ENCODE peak calls at places on chromosomes 16 and 17, in four cellular contexts. J, O, L and Y are unnamed samples.

GRCh38 chr17:16343569-16343968 is 9.7 kb downstream of the CENPV start:
- DNase-seq in O (no peak), L (no peak), J (no peak), Y (no peak)

GRCh38 chr17:78112508-78113471 is 15.8 kb downstream of the TMC6 start:
- DNase-seq in O (peak), J (peak), L (peak), Y (peak)

GRCh38 chr16:83315271-83315670 is 492.5 kb upstream of the HSBP1 start:
- DNase-seq in J (peak), L (no peak), O (no peak), Y (peak)

GRCh38 chr16:4327782-4328579 is 12.1 kb downstream of the GLIS2 start:
- DNase-seq in L (peak), O (no peak), J (peak), Y (peak)

GRCh38 chr17:2194778-2195417 is 108.7 kb downstream of the SMG6 start:
- DNase-seq in O (no peak), J (no peak), L (no peak), Y (peak)

GRCh38 chr16:75555213-75555706 is 792 bp downstream of the TMEM231 start:
- DNase-seq in L (peak), O (peak), J (peak), Y (peak)

GRCh38 chr16:14958323-14958600 is 16.6 kb upstream of the PDXDC1 start:
- DNase-seq in J (no peak), L (no peak), O (no peak), Y (no peak)

GRCh38 chr17:1055751-1056645 is 59.1 kb downstream of the TIMM22 start:
- DNase-seq in J (peak), L (peak), O (no peak), Y (peak)

GRCh38 chr17:66562119-66562518 is 259.7 kb downstream of the PRKCA start:
- DNase-seq in J (no peak), O (no peak), L (no peak), Y (no peak)

GRCh38 chr17:2173005-2173404 is 118.1 kb downstream of the HIC1 start:
- DNase-seq in J (peak), O (no peak), L (peak), Y (peak)

GRCh38 chr16:12113581-12114375 is 137.2 kb downstream of the SNX29 start:
- DNase-seq in L (no peak), O (no peak), J (no peak), Y (peak)

GRCh38 chr16:22023505-22023904 is 15.6 kb downstream of the MOSMO start:
- DNase-seq in J (no peak), O (no peak), L (peak), Y (no peak)

GRCh38 chr16:30567160-30567990 is 4.1 kb downstream of the ZNF688 start:
- DNase-seq in J (no peak), L (no peak), O (no peak), Y (no peak)

GRCh38 chr16:78483124-78483992 is 383.9 kb downstream of the WWOX start:
- DNase-seq in L (no peak), O (no peak), J (no peak), Y (no peak)

GRCh38 chr16:76035689-76036088 is 241.5 kb upstream of the CNTNAP4 start:
- DNase-seq in L (no peak), J (no peak), O (peak), Y (peak)

GRCh38 chr16:10171225-10171624 is 11.0 kb downstream of the GRIN2A start:
- DNase-seq in L (no peak), O (no peak), J (no peak), Y (no peak)

GRCh38 chr16:3413730-3414379 is 12.8 kb downstream of the ZNF174 start:
- DNase-seq in O (no peak), L (no peak), J (no peak), Y (no peak)

GRCh38 chr16:760498-761343 is at the start of gene MSLN:
- DNase-seq in O (peak), J (no peak), L (no peak), Y (no peak)

GRCh38 chr16:74601131-74601871 is 5.6 kb downstream of the GLG1 start:
- DNase-seq in L (no peak), J (no peak), O (no peak), Y (no peak)

GRCh38 chr17:78110363-78111011 is 18.1 kb downstream of the TMC6 start:
- DNase-seq in O (no peak), L (no peak), J (peak), Y (no peak)

GRCh38 chr17:19647697-19648474 is 665 bp upstream of the ALDH3A2 start:
- DNase-seq in O (peak), L (peak), J (peak), Y (peak)

GRCh38 chr16:29316673-29317237 is 89.8 kb downstream of the NPIPB11 start:
- DNase-seq in O (no peak), L (no peak), J (no peak), Y (no peak)

GRCh38 chr16:81647527-81647926 is 131.6 kb upstream of the PLCG2 start:
- DNase-seq in J (peak), O (peak), L (peak), Y (peak)

GRCh38 chr17:33444731-33445130 is 151.6 kb upstream of the ASIC2 start:
- DNase-seq in J (no peak), O (no peak), L (no peak), Y (no peak)

GRCh38 chr16:3656491-3657468 is 2.3 kb downstream of the DNASE1 start:
- DNase-seq in O (no peak), L (peak), J (no peak), Y (peak)

GRCh38 chr16:75099738-75100615 is 16.6 kb downstream of the LDHD start:
- DNase-seq in L (no peak), J (no peak), O (no peak), Y (no peak)

GRCh38 chr17:30170415-30170987 is 53.9 kb downstream of the NSRP1 start:
- DNase-seq in O (no peak), L (no peak), J (no peak), Y (no peak)

GRCh38 chr16:7976125-7976524 is 614.2 kb downstream of the TMEM114 start:
- DNase-seq in J (no peak), L (no peak), O (no peak), Y (no peak)

GRCh38 chr17:76013377-76013932 is 12.8 kb downstream of the CDK3 start:
- DNase-seq in O (no peak), L (no peak), J (no peak), Y (no peak)
- TF ChIP-seq CTCF in O (no peak), L (no peak), J (no peak), Y (no peak)

DNA sequence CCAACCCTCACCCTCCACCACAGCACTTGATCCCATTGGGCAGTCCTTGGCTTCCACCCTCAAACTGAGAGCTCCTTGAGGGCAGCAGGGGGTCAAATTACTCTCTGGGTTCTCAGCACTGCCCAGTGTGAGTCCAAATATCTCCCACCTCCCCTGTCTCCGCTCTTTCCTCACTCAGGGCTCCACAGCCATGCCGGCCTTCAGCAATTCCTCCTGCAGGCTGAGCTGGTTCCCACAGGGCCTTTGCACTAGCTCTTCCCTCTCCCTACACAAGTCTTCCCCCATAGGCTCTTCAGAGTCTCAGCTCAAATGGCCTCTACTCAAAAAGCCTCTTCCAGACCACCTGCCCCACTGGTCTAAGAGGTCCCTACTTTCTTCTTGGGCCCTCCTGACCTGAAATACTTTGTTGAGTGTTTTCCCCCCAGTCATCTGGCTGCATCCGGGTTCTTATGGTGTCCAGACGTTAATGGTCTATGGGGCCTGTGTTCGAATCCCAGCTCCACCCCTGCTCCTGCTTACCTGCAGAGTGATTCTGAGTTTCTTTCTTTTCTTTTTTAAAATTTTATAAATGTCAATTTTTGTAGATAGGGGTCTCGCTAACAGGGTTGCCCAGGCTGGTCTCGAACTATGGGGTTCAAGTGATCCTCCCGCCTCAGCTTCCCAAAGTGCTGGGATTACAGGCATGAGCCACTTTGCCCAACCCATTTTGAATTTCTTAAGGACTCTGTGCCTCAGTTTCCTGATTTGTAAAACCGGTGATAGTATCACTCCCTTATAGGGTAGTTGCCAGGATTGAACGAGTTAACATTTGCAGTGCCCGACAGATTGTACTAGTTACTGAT is 973 bp upstream of the IL4R start:
- DNase-seq in J (no peak), O (no peak), L (peak), Y (no peak)
- H3K4me3 ChIP-seq in J (peak), O (peak), L (peak), Y (peak)

DNA sequence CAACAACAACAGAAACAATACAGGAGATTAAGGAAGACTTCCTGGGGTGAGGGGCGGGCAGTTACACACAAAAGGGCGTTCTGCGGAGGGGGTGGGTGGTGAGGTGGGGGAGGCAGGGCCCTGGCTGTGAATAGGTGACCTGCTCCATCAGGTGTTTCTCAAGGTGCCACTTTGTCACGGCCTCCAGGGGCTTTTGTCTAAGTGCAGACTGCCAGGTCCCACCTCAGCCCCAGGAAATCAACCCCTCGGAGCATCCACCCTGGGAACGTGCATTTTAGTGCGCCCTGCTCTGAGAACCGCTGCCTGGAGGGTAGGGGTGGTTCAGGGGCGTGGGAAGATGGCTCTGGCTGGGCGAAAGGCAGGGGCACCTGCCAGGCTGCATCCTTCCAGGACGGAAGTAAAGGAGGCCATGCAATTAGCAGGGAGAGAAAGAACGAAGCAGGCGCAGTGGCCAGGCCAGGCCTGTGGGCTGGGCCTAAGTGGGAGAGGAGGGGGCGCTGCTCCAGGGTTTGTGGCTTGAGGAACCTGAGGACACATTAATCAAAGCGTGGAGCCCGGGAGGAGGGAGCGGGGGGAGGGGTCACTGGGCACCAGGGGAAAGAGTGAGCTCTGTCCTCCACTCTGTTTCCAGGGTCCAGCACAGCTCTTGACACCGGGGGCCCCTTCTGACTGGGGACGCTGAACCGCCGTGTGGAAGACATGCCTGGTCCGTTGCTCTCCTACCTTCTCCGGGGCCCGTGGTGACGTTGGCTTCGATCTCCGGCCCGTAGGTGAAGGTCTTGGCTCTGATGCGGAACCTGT is 49.4 kb upstream of the CDC42EP4 start:
- DNase-seq in O (no peak), J (no peak), L (no peak), Y (no peak)
- TF ChIP-seq CTCF in O (no peak), J (no peak), L (no peak), Y (no peak)

DNA sequence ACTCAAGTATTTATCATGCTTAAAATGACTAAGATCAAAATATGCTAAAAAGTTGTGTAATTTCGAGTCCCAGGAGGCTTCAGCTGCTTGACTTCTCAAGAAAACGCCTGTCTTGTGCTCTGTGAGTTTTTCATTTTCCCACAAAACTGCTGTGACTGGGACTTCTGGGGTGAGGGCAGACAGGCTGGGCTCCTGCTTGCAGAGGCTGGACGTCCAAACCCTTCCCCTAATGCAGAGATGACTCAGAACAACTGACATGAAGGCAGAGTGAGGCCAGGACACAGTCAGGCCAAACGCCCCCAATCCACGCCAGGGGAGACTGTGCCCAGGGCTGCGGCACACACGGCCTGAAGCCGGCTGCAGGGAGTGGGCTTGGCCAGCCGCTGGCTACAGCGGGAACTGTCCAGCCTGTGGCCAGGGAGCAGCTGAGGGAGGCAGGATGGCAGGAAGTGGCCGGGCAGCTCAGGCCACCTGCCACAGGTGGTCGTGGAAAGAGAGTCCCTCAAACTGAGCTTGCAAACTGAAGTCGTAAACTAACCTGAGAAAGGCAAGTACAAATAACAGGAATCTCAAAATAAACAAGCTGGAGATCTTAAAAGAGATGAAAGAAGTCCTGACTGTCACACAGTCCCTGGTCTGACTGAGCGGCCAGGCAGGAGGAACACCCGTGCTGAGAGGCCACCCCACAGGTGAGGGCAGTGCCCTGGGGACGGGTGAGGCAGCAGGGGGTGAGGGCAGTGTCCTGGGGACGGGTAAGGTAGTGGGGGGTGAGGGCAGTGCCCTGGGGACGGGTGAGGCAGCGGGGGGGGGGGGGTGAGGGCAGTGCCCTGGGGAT is 21.3 kb upstream of the HEXD start:
- DNase-seq in L (no peak), O (no peak), J (peak), Y (peak)
- H3K4me3 ChIP-seq in L (no peak), O (no peak), J (no peak), Y (peak)

GRCh38 chr16:49058382-49058781 is 223.3 kb downstream of the CBLN1 start:
- DNase-seq in J (no peak), O (no peak), L (no peak), Y (no peak)
- TF ChIP-seq CTCF in J (no peak), O (no peak), L (no peak), Y (no peak)

GRCh38 chr16:67547423-67548264 is 14.7 kb upstream of the CTCF start:
- DNase-seq in L (no peak), J (no peak), O (no peak), Y (no peak)
- H3K4me3 ChIP-seq in L (no peak), J (no peak), O (no peak), Y (no peak)

GRCh38 chr17:32192379-32192778 is 50.1 kb downstream of the RHOT1 start:
- DNase-seq in O (no peak), J (peak), L (no peak), Y (peak)

GRCh38 chr17:32189343-32189742 is 47.0 kb downstream of the RHOT1 start:
- DNase-seq in O (no peak), J (no peak), L (no peak), Y (no peak)

GRCh38 chr17:32185875-32186274 is 43.6 kb downstream of the RHOT1 start:
- DNase-seq in J (no peak), O (no peak), L (no peak), Y (no peak)

GRCh38 chr17:32187276-32187675 is 45.0 kb downstream of the RHOT1 start:
- DNase-seq in O (no peak), L (no peak), J (no peak), Y (no peak)

DNA sequence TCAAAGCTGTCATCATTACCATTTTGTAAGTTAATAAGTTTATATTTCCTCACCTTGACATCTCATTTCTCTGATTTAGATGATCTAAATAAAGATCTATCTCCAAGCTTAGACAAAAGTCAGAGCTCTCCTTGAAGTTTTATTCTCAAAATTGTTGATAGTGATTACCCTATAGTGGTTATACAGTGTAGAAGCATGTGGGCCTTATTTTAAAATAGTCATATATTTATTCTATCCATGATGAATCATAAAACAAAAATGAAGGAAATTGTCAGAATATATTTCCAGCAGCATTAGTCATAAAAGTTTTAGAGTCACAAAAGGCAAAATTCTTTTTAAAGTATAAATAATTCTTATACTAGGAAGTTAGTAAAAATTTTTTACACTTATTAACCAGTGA is 49.0 kb downstream of the RHOT1 start:
- DNase-seq in L (no peak), O (no peak), J (peak), Y (peak)
- TF ChIP-seq CTCF in L (no peak), O (no peak), J (no peak), Y (no peak)

DNA sequence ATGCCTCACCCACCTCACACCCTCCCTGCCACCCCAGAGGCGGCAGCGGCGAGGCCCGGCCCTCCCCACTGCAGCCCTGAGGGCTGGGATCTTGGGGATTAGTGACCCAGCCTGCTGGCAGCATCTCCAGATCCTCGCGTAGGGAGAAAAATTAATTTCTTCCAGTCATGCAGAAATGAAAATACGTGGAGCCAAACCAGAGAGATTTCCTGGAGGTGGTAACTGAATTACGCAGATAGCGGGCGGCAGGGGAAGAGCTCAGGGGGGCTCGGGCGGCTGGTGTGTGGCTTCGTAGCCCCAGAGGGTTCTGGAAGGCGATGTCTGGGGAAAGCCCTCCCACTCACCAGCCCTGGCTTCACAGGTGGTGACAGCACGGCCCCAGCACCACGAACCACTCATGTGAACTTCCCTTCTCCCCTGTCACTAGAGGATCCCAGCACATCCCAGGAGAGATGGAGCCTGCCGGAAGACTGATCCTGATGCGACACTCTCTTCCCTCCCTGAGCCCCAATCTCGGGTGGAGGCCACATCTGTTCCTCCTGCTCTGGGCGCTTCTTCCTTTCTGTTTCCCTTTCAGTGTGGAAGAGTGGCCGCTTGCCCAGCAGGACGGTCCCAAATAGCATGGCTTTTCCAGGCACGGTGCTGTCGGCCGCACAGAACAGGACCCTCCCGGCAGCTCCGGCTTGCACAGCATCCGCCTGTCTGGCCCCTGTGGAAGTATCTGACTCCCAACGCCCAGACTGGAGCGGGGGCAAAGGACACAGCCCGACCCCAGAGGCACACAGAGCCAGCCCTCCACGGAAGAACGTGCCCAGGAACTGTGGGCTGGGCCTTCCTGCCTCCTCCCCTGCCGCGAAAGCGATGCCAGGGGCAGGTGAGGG is 37.8 kb downstream of the CBFA2T3 start:
- DNase-seq in J (no peak), O (no peak), L (no peak), Y (no peak)
- H3K4me3 ChIP-seq in J (no peak), O (peak), L (peak), Y (no peak)

GRCh38 chr16:35574011-35574410 is 2114.6 kb downstream of the TP53TG3F start:
- DNase-seq in L (no peak), J (no peak), O (no peak), Y (no peak)
- TF ChIP-seq CTCF in L (no peak), J (no peak), O (no peak), Y (no peak)

GRCh38 chr17:62898239-62898864 is 67.7 kb upstream of the TANC2 start:
- DNase-seq in O (no peak), L (no peak), J (no peak), Y (peak)

GRCh38 chr17:62897706-62898105 is 68.3 kb upstream of the TANC2 start:
- DNase-seq in J (no peak), L (no peak), O (no peak), Y (no peak)

GRCh38 chr17:62901544-62901943 is 64.5 kb upstream of the TANC2 start:
- DNase-seq in J (no peak), O (no peak), L (no peak), Y (no peak)

GRCh38 chr17:62899349-62899748 is 66.7 kb upstream of the TANC2 start:
- DNase-seq in L (no peak), O (no peak), J (no peak), Y (no peak)

DNA sequence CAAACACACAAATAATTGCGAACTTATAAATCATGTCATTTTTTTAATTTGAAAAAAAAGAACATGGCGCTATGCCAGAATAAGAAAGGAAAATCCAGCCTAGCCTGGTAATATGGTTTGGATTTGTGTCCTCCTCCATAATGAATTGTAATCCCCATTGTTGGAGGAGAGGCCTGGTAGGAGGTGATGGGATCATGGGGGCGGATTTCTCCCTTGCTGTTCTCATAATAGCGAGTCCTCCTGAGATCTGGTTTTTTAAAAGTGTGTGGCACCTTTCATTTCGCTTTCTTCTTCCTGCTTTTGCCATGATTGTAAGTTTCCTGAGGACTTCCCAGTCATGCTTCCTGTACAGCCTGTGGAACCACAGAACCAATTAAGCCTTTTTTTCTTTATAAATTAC is 65.9 kb upstream of the TANC2 start:
- DNase-seq in O (no peak), L (no peak), J (no peak), Y (no peak)
- H3K4me3 ChIP-seq in O (no peak), L (no peak), J (no peak), Y (no peak)